ENCODE peak calls at places on chromosomes 3 and 15, in seven cellular contexts. Y is DMS79 treated with DMSO at 0.1 percent for 48 hours, Z is PC-3, M is neural progenitor cell, V is H54, Q is anterior cingulate cortex, X is mesendoderm. B is an unnamed sample.

GRCh38 chr3:34132069-34132677 is 333.7 kb downstream of the PDCD6IP start:
- DNase-seq in Y (peak), Z (no peak), M (no peak), V (no peak), Q (no peak), X (no peak), B (no peak)

GRCh38 chr3:119333773-119334492 is 39.8 kb downstream of the ARHGAP31 start:
- DNase-seq in Y (no peak), Z (no peak), M (no peak), V (no peak), Q (no peak), X (no peak), B (no peak)

GRCh38 chr3:105365536-105366301 is 990 bp upstream of the ALCAM start:
- DNase-seq in Y (peak), Z (no peak), M (peak), V (no peak), Q (peak), X (peak), B (peak)

GRCh38 chr3:122247087-122247824 is 63.8 kb downstream of the CASR start:
- DNase-seq in Y (peak), Z (no peak), M (no peak), V (no peak), Q (no peak), X (no peak), B (no peak)

GRCh38 chr3:186946756-186947375 is 16.5 kb downstream of the ST6GAL1 start:
- DNase-seq in Y (no peak), Z (no peak), M (no peak), V (no peak), Q (no peak), X (no peak), B (no peak)

GRCh38 chr3:40179016-40179415 is 130.5 kb upstream of the EIF1B start:
- DNase-seq in Y (peak), Z (peak), M (peak), V (peak), Q (peak), X (peak), B (peak)

GRCh38 chr3:22537560-22537959 is 665.6 kb upstream of the UBE2E2 start:
- DNase-seq in Y (no peak), Z (no peak), M (no peak), V (no peak), Q (no peak), X (no peak), B (no peak)

GRCh38 chr15:75723171-75723846 is 10.7 kb upstream of the CSPG4 start:
- DNase-seq in Y (peak), Z (no peak), M (no peak), V (no peak), Q (no peak), X (peak), B (no peak)

GRCh38 chr15:101451192-101451799 is 38.2 kb downstream of the PCSK6 start:
- DNase-seq in Y (no peak), Z (no peak), M (no peak), V (no peak), Q (no peak), X (no peak), B (no peak)

GRCh38 chr15:79364571-79365240 is 53.8 kb downstream of the TMED3 start:
- DNase-seq in Y (no peak), Z (no peak), M (peak), V (no peak), Q (no peak), X (peak), B (no peak)

B was measured in putamen.